ENCODE peak calls at places on chromosome 5, in four cellular contexts. R is HepG2; E is CD4-positive, CD25-positive, alpha-beta regulatory T cell; U is Panc1. A is an unnamed sample.

GRCh38 chr5:92749943-92750342 is 831.1 kb downstream of the NR2F1-AS1 start:
- DNase-seq in E (no peak), U (no peak), R (peak), A (no peak)

GRCh38 chr5:38790891-38791290 is 54.9 kb upstream of the OSMR start:
- DNase-seq in E (no peak), R (no peak), U (no peak), A (no peak)

GRCh38 chr5:168137265-168137664 is 154.2 kb upstream of the WWC1 start:
- DNase-seq in U (no peak), R (no peak), E (no peak), A (no peak)

GRCh38 chr5:84255318-84255717 is 129.4 kb downstream of the EDIL3 start:
- DNase-seq in U (no peak), R (peak), E (no peak), A (no peak)

GRCh38 chr5:127322405-127322804 is 31.8 kb downstream of the MEGF10 start:
- DNase-seq in E (no peak), R (no peak), U (no peak), A (no peak)

GRCh38 chr5:92779536-92779935 is 801.5 kb downstream of the NR2F1-AS1 start:
- DNase-seq in E (no peak), U (no peak), R (no peak), A (no peak)

GRCh38 chr5:165370233-165370632 is 1864.8 kb downstream of the MAT2B start:
- DNase-seq in E (no peak), U (no peak), R (no peak), A (no peak)

GRCh38 chr5:61625682-61626620 is 293.9 kb downstream of the ZSWIM6 start:
- DNase-seq in U (no peak), R (no peak), E (no peak), A (peak)

GRCh38 chr5:6634327-6634713 is 1.1 kb downstream of the SRD5A1 start:
- DNase-seq in E (no peak), R (no peak), U (no peak), A (peak)

GRCh38 chr5:179860301-179860700 is 1.7 kb upstream of the MRNIP start:
- DNase-seq in U (no peak), E (no peak), R (no peak), A (no peak)

GRCh38 chr5:108747111-108748009 is at the start of gene FER:
- DNase-seq in U (no peak), E (peak), R (peak), A (peak)

GRCh38 chr5:74149395-74149794 is 491.1 kb downstream of the ENC1 start:
- DNase-seq in R (no peak), E (no peak), U (no peak), A (no peak)

GRCh38 chr5:378976-379742 is 57.6 kb downstream of the AHRR start:
- DNase-seq in U (no peak), R (no peak), E (no peak), A (no peak)

GRCh38 chr5:68086443-68086842 is 129.1 kb upstream of the PIK3R1 start:
- DNase-seq in U (no peak), E (no peak), R (no peak), A (no peak)

GRCh38 chr5:179368016-179368805 is 22.9 kb upstream of the ADAMTS2 start:
- DNase-seq in U (no peak), E (no peak), R (no peak), A (no peak)

A was measured in GM10248.